ENCODE peak calls at places on chromosomes 12 and 14, in six cellular contexts. D is mucosa of descending colon, O is endothelial cell, I is left ventricle myocardium inferior, J is endothelial cell of umbilical vein, G is GM23338. L is an unnamed sample.

GRCh38 chr12:98870521-98870920 is 225.4 kb downstream of the APAF1 start:
- DNase-seq in D (no peak), G (no peak), I (no peak), J (no peak), O (no peak), L (no peak)

GRCh38 chr12:694734-695503 is 31.7 kb upstream of the NINJ2 start:
- DNase-seq in G (no peak), J (no peak), O (no peak), D (no peak), I (no peak), L (no peak)

GRCh38 chr12:61272441-61272840 is 987.8 kb upstream of the USP15 start:
- DNase-seq in O (no peak), J (no peak), G (no peak), I (no peak), D (no peak), L (no peak)

GRCh38 chr14:23829736-23830474 is 123.7 kb upstream of the DHRS4 start:
- DNase-seq in D (no peak), O (no peak), J (peak), I (no peak), G (no peak), L (no peak)

GRCh38 chr14:60922050-60922449 is 58.8 kb downstream of the TRMT5 start:
- DNase-seq in J (peak), G (no peak), O (no peak), I (no peak), D (no peak), L (no peak)

GRCh38 chr12:26244503-26244902 is 49.1 kb downstream of the SSPN start:
- DNase-seq in G (no peak), J (no peak), I (no peak), D (no peak), O (no peak), L (no peak)

GRCh38 chr14:100864206-100864605 is 38.3 kb downstream of the MEG3 start:
- DNase-seq in D (peak), G (no peak), J (no peak), O (no peak), I (peak), L (no peak)

GRCh38 chr14:24508155-24508554 is at the start of gene CMA1:
- DNase-seq in I (no peak), D (no peak), J (no peak), G (no peak), O (no peak), L (no peak)

GRCh38 chr14:96797943-96798349 is 764 bp downstream of the VRK1 start:
- DNase-seq in D (no peak), G (no peak), O (no peak), J (peak), I (no peak), L (peak)

GRCh38 chr14:104383931-104384775 is 195.4 kb upstream of the C14orf180 start:
- DNase-seq in O (no peak), J (no peak), D (no peak), I (peak), G (no peak), L (no peak)

GRCh38 chr14:79656496-79656895 is 554.8 kb downstream of the DIO2 start:
- DNase-seq in G (no peak), D (no peak), I (no peak), O (no peak), J (no peak), L (no peak)

GRCh38 chr14:76564471-76565119 is 188.7 kb downstream of the ESRRB start:
- DNase-seq in D (no peak), J (no peak), O (no peak), G (peak), I (no peak), L (no peak)
- TF ChIP-seq CTCF in D (no peak), J (no peak), O (no peak), G (peak), I (no peak), L (peak)

DNA sequence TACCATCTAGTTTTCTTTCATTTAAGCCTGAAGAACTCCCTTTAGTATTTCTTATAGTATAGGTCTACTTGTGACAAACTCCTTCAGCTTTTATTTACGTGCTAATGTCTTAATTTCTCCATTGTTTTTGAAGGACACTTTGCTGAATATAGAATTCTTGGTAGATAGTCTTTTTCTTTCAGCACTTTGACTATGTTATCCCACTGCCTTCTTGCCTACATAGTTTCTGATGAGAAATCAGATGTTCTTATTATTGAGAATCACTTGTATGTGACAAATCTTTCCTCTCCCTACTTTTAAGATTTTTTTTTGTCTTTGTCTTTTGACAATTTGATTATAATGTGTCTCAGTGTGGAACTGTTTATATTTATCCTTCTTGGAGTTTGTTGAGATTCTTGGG is 5.1 kb upstream of the MIS18BP1 start:
- DNase-seq in O (no peak), G (no peak), I (no peak), J (no peak), D (no peak), L (no peak)
- TF ChIP-seq CTCF in O (no peak), G (no peak), I (no peak), J (no peak), D (no peak), L (no peak)

DNA sequence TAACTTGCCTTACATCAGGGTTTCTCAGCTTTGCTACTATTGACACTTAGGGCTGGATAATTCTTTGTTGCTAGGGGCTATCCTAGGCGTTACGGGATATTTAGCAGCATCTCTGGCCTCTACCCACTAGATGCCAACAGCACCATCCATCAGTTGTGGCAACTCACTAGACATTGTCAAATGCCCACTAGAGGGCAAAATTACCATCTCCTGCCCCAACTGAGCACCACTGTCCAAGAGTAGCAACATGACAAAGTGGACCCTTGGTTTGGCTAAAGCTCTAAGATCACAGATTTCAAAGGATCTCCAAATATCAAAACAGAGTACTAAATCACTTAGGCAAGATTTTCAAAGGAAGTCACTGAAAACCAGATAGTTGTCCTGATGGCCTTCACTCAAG is 251.7 kb upstream of the TBX3 start:
- DNase-seq in I (no peak), J (no peak), D (no peak), O (no peak), G (peak), L (no peak)
- TF ChIP-seq CTCF in I (peak), J (no peak), D (no peak), O (peak), G (peak), L (no peak)

DNA sequence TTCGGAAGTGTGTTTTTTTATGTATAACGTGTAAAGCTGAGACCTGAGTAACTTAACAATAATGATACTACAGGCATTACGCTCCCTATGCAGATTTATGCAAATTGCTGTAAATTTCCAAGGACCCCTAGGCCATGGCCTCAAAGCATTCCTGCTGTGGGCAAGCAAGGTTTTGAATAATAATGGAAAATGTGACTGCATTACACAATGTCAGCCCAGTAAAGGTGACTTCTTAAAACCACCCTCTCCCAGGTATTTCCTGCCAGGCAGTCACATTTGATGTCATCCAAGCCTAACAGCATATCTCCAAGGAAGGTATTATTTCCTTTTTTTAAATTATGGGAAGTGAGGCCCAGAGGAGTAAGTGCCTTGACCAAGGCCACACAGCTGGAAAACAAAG is 621.0 kb downstream of the BCL11B start:
- DNase-seq in O (no peak), I (no peak), J (no peak), G (peak), D (no peak), L (no peak)
- TF ChIP-seq CTCF in O (no peak), I (no peak), J (no peak), G (no peak), D (no peak), L (no peak)

DNA sequence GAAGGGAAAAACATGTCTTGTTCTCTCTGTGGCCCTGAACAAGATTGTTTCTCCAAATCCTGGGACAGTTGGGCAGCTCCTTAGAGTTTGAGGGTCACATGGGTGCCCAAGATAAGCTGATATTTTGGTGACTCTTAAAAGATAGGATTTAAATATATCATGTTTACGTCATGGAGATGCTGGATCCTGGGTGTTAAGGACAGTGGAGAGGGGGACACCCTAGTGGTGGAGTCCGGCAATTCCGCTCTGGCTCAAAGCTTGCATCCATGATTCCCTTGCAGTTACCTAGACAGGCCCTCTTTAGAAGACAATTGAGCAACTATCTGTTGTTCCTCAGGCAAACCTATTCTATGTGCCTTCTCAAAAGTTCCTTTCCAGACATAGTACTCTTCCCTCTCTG is 101.8 kb downstream of the CMKLR1 start:
- DNase-seq in G (peak), D (no peak), I (no peak), J (no peak), O (no peak), L (no peak)
- TF ChIP-seq CTCF in G (peak), D (no peak), I (no peak), J (no peak), O (peak), L (no peak)

GRCh38 chr14:26377150-26377549 is 220.7 kb downstream of the NOVA1 start:
- DNase-seq in J (no peak), O (no peak), I (no peak), G (peak), D (no peak), L (no peak)
- TF ChIP-seq CTCF in J (no peak), O (no peak), I (no peak), G (no peak), D (no peak), L (no peak)

GRCh38 chr12:104958009-104958945 is at the start of gene SLC41A2:
- DNase-seq in G (peak), J (peak), I (peak), O (peak), D (peak), L (peak)
- TF ChIP-seq CTCF in G (peak), J (no peak), I (peak), O (no peak), D (peak), L (peak)

GRCh38 chr14:101889898-101890297 is 74.5 kb upstream of the DYNC1H1 start:
- DNase-seq in J (peak), G (no peak), O (no peak), D (no peak), I (no peak), L (no peak)
- TF ChIP-seq CTCF in J (no peak), G (no peak), O (no peak), D (no peak), I (no peak), L (no peak)

DNA sequence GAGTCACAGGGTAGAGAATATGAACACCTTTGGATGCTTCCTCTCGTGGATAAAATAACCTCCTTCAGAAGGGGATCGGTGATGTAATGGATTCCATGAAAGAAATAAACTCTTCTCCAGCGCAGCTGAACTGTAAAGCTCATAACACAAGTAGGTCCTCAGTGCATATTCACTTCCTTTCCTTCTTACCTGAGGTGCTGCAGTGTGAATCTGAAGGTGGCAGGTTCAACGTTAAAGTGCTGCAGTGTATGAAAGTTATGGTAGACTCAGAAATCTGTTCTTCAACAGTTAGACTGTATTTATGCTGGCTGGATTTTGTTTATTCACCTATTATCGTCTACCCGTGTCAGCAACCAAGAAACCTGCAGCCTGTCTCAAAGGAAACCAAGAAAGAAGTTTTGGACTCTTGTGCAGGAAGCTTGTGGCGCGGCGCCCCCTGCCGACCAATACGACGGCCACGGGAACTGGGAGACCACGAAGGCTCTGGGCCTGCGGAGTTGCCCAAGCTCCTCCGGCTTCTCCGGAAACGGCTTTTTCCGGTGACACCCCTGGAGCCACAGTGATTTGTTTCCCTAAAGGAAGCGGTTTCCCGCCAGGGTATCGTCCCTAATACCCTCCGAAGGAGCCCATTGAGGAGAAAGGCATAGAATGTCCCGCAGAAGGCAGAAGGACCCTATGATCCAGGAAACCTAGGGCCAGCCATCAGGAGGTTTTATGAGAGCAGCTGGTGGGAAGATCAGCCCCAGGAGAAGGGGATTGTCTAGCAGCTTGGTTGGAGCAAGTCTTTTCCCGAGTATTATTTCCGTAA is 17.6 kb upstream of the RNASE3 start:
- DNase-seq in D (peak), G (peak), O (peak), J (peak), I (peak), L (peak)
- TF ChIP-seq CTCF in D (peak), G (peak), O (peak), J (peak), I (peak), L (peak)

GRCh38 chr14:65639216-65639615 is 226.7 kb downstream of the FUT8 start:
- DNase-seq in D (no peak), I (no peak), J (peak), G (no peak), O (no peak), L (no peak)
- TF ChIP-seq CTCF in D (no peak), I (no peak), J (no peak), G (no peak), O (no peak), L (no peak)